ENCODE peak calls at places on chromosome 13, in seven cellular contexts. N is AG09309, Q is foreskin fibroblast, K is BE2C, U is fibroblast of pulmonary artery, L is tibial artery, P is astrocyte of the cerebellum. S is an unnamed sample.

GRCh38 chr13:31545616-31546015 is 193.7 kb upstream of the RXFP2 start:
- DNase-seq in N (peak; percentile 34), Q (peak; percentile 69), K (no peak), U (peak; percentile 49), L (no peak), P (no peak), S (peak; percentile 19)

GRCh38 chr13:107339209-107339608 is 771.3 kb upstream of the ARGLU1 start:
- DNase-seq in N (no peak), Q (no peak), K (no peak), U (no peak), L (no peak), P (peak; percentile 2), S (no peak)

GRCh38 chr13:99063952-99064351 is 86.1 kb upstream of the DOCK9 start:
- DNase-seq in N (no peak), Q (peak; percentile 44), K (no peak), U (no peak), L (no peak), P (no peak), S (no peak)

GRCh38 chr13:21338156-21338555 is 120.9 kb downstream of the ZDHHC20 start:
- DNase-seq in N (no peak), Q (no peak), K (no peak), U (no peak), L (no peak), P (no peak), S (no peak)

GRCh38 chr13:97742084-97742483 is 211.4 kb upstream of the IPO5 start:
- DNase-seq in N (no peak), Q (no peak), K (no peak), U (no peak), L (no peak), P (no peak), S (no peak)

GRCh38 chr13:114116734-114117133 is 15.7 kb downstream of the RASA3 start:
- DNase-seq in N (no peak), Q (no peak), K (no peak), U (no peak), L (no peak), P (no peak), S (no peak)

GRCh38 chr13:30052127-30052526 is 201.7 kb upstream of the UBL3 start:
- DNase-seq in N (no peak), Q (no peak), K (no peak), U (peak; percentile 12), L (no peak), P (no peak), S (no peak)

GRCh38 chr13:33645591-33646554 is 172.1 kb upstream of the RFC3 start:
- DNase-seq in N (no peak), Q (no peak), K (no peak), U (no peak), L (no peak), P (no peak), S (no peak)

GRCh38 chr13:26062853-26063444 is 11.1 kb upstream of the SHISA2 start:
- DNase-seq in N (peak; percentile 23), Q (peak; percentile 59), K (peak; percentile 27), U (peak; percentile 77), L (no peak), P (peak; percentile 71), S (peak; percentile 25)

GRCh38 chr13:80341771-80342271 is 895 bp upstream of the SPRY2 start:
- DNase-seq in N (no peak), Q (peak; percentile 73), K (peak; percentile 81), U (peak; percentile 71), L (peak; percentile 35), P (no peak), S (no peak)

GRCh38 chr13:31150315-31150985 is 11.3 kb downstream of the HSPH1 start:
- DNase-seq in N (no peak), Q (no peak), K (no peak), U (no peak), L (no peak), P (no peak), S (no peak)

GRCh38 chr13:21616880-21617279 is 12.9 kb upstream of the MICU2 start:
- DNase-seq in N (no peak), Q (no peak), K (no peak), U (no peak), L (no peak), P (no peak), S (no peak)

GRCh38 chr13:66558511-66558910 is 671.6 kb downstream of the PCDH9 start:
- DNase-seq in N (no peak), Q (peak; percentile 15), K (no peak), U (no peak), L (no peak), P (peak; percentile 12), S (no peak)

GRCh38 chr13:52411629-52412028 is 5.7 kb upstream of the THSD1 start:
- DNase-seq in N (peak; percentile 57), Q (peak; percentile 79), K (no peak), U (peak; percentile 40), L (no peak), P (no peak), S (no peak)

GRCh38 chr13:113653264-113654174 is 4.5 kb downstream of the ATP4B start:
- DNase-seq in N (no peak), Q (no peak), K (peak; percentile 52), U (no peak), L (no peak), P (no peak), S (no peak)

GRCh38 chr13:74210693-74211393 is 76.6 kb upstream of the KLF12 start:
- DNase-seq in N (peak; percentile 98), Q (peak; percentile 96), K (peak; percentile 89), U (peak; percentile 96), L (peak; percentile 65), P (peak; percentile 55), S (no peak)

GRCh38 chr13:27599845-27600553 is 20.3 kb downstream of the LNX2 start:
- DNase-seq in N (peak; percentile 61), Q (peak; percentile 78), K (peak; percentile 27), U (peak; percentile 80), L (no peak), P (peak; percentile 75), S (no peak)

GRCh38 chr13:78228211-78228610 is 309.6 kb upstream of the EDNRB start:
- DNase-seq in N (no peak), Q (no peak), K (no peak), U (peak; percentile 42), L (no peak), P (peak; percentile 20), S (no peak)

DNA sequence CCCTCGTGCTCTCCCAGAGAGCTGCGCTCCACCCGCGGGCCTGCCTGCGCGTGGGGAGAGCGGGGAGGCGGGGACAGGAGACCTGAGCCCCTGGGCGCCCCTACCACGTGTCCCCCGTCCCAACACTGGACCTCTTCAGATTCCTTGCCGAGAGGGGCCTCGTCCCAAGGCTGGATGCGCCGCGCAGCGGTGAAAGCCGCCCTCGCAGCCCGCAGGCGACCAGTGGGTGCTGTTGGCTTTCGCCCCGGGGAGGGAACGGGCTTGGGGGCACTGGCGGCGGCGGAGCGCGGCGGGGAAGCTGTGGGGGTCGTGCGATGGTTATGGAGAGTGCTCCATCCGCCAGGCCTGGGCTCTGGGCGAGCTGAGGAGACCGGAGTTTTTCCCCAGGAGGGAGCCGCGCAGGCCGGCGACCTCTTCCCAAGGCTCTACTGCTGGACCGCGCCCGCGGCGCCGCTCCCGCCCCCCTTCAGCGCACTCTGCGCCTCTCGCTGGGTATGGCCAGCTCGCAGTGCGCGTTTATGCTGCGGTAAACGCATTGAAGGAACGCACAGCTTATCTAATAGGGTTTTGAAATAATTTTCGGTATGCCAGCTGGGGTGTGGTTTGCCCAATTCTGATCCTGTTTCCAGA is 17.2 kb upstream of the RNF17 start:
- DNase-seq in N (no peak), Q (peak; percentile 23), K (no peak), U (no peak), L (no peak), P (no peak), S (no peak)
- H3K4me3 ChIP-seq in N (no peak overlapping the region), Q (no peak overlapping the region), K (no peak overlapping the region), U (no peak overlapping the region), L (no peak overlapping the region), P (peak overlapping the region; percentile 34), S (no peak overlapping the region)

DNA sequence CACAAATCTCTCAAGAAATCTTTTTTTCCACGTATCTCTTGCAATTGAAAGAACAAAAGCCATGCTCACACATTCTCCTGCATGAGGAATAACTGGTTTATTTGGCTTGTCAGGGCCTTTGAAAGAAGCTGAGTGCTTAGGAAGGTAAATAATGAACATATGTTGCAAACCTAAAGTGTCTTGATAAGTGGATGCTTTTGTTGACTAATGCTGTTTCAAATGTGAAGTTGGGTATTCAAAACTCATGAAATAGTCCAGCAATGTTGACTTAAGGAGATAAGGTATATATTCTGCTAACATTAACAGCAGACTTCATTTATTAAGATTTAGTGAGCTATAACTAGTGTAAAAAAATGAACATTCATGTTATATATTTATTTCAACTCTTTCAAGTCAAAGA is 1792.7 kb upstream of the MIR17HG start:
- DNase-seq in N (no peak), Q (no peak), K (no peak), U (peak; percentile 2), L (no peak), P (no peak), S (no peak)
- TF ChIP-seq CTCF in N (no peak), Q (no peak), K (no peak), U (no peak), L (no peak), P (no peak), S (no peak)

GRCh38 chr13:110894086-110894485 is 20.8 kb downstream of the ANKRD10 start:
- DNase-seq in N (no peak), Q (no peak), K (no peak), U (no peak), L (no peak), P (no peak), S (no peak)

GRCh38 chr13:110897024-110897423 is 17.8 kb downstream of the ANKRD10 start:
- DNase-seq in N (no peak), Q (no peak), K (no peak), U (no peak), L (no peak), P (no peak), S (no peak)

GRCh38 chr13:110893571-110893970 is 21.3 kb downstream of the ANKRD10 start:
- DNase-seq in N (no peak), Q (no peak), K (no peak), U (no peak), L (no peak), P (no peak), S (no peak)

GRCh38 chr13:110902370-110902769 is 12.5 kb downstream of the ANKRD10 start:
- DNase-seq in N (no peak), Q (no peak), K (no peak), U (no peak), L (no peak), P (no peak), S (no peak)

DNA sequence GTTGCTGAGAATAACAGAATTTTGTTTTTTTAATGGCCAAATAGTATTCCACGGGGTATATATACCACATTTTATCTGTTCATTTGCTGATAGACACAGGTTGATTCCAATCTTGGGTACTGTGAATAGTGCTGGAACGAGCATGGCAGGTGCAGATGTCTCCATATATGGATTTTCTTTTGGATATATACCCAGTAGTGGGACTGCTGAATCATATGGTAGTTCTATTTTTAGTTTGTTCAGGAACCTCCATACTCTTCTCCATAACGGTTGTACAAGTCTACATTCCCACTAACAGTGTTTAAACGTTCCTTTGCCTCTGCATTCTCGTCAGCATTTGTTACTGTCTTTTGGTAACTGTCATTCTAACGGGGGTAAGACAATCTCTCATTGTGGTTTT is 17.3 kb downstream of the ANKRD10 start:
- DNase-seq in N (no peak), Q (no peak), K (no peak), U (no peak), L (no peak), P (no peak), S (no peak)
- H3K4me3 ChIP-seq in N (no peak overlapping the region), Q (no peak overlapping the region), K (no peak overlapping the region), U (no peak overlapping the region), L (no peak overlapping the region), P (no peak overlapping the region), S (no peak overlapping the region)

DNA sequence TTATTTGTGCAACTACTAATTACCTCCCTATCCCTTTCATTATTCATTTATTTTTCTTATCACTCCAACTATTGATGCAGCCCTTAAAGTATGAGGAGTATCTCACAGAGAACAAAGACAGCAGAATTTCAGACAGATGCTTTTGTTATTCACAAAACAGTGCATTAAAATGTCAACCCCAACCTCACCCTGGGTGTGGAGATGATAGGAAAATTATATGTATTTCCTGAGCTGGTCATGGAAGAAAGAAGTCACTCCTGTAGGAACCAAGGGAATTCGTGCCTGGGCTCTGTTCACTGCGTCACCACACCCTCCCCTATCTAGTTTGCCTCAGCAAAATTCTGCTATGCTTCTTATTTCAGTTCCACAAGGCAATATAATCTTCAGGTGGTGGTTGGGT is 315.5 kb downstream of the OXGR1 start:
- DNase-seq in N (no peak), Q (no peak), K (no peak), U (no peak), L (no peak), P (no peak), S (no peak)
- TF ChIP-seq CTCF in N (no peak), Q (no peak), K (no peak), U (no peak), L (no peak), P (no peak), S (no peak)

S was measured in HFF-Myc.